ENCODE peak calls at places on chromosomes 4 and X, in four cellular contexts. M, F, D and P are unnamed samples.

GRCh38 chrX:44974462-44974861 is 101.5 kb downstream of the KDM6A start:
- DNase-seq in M (no peak), F (no peak), D (no peak), P (no peak)

GRCh38 chr4:116387942-116388474 is 697.4 kb downstream of the TRAM1L1 start:
- DNase-seq in M (no peak), F (no peak), D (no peak), P (no peak)

GRCh38 chrX:48685416-48685815 is 1.8 kb downstream of the WAS start:
- DNase-seq in M (no peak), F (no peak), D (no peak), P (no peak)

GRCh38 chr4:3215256-3215655 is 33.7 kb upstream of the MSANTD1 start:
- DNase-seq in M (no peak), F (no peak), D (peak), P (no peak)

GRCh38 chr4:7828926-7829325 is 110.7 kb downstream of the AFAP1 start:
- DNase-seq in M (no peak), F (no peak), D (no peak), P (no peak)

GRCh38 chr4:83889802-83890201 is 353.9 kb downstream of the GPAT3 start:
- DNase-seq in M (no peak), F (no peak), D (no peak), P (no peak)

GRCh38 chrX:153538424-153538823 is 21.0 kb downstream of the ATP2B3 start:
- DNase-seq in M (peak), F (no peak), D (no peak), P (no peak)

GRCh38 chrX:23931149-23931604 is 23.4 kb downstream of the CXorf58 start:
- DNase-seq in M (no peak), F (no peak), D (no peak), P (no peak)

GRCh38 chr4:3399277-3400194 is 42.2 kb upstream of the HGFAC start:
- DNase-seq in M (peak), F (no peak), D (no peak), P (no peak)

GRCh38 chr4:74904509-74904908 is 28.4 kb upstream of the PARM1 start:
- DNase-seq in M (no peak), F (no peak), D (no peak), P (no peak)

GRCh38 chrX:71871367-71871766 is 39.3 kb upstream of the NHSL2 start:
- DNase-seq in M (no peak), F (no peak), D (no peak), P (no peak)

GRCh38 chr4:80365928-80366327 is 30.4 kb downstream of the CFAP299 start:
- DNase-seq in M (peak), F (no peak), D (no peak), P (no peak)

GRCh38 chr4:165537028-165537648 is 158.3 kb downstream of the CPE start:
- DNase-seq in M (peak), F (no peak), D (no peak), P (no peak)

GRCh38 chrX:9988762-9989161 is 21.6 kb downstream of the CLDN34 start:
- DNase-seq in M (peak), F (no peak), D (no peak), P (no peak)

GRCh38 chrX:155055494-155055893 is 15.4 kb downstream of the CMC4 start:
- DNase-seq in M (no peak), F (no peak), D (no peak), P (no peak)

GRCh38 chrX:129540725-129541184 is 696 bp downstream of the OCRL start:
- DNase-seq in M (no peak), F (no peak), D (peak), P (peak)

GRCh38 chr4:54100607-54101189 is 735 bp downstream of the GSX2 start:
- DNase-seq in M (peak), F (no peak), D (no peak), P (no peak)

GRCh38 chr4:188400456-188400855 is 261.2 kb downstream of the TRIML1 start:
- DNase-seq in M (no peak), F (no peak), D (no peak), P (no peak)

GRCh38 chrX:7214251-7214650 is 66.3 kb upstream of the PUDP start:
- DNase-seq in M (no peak), F (no peak), D (no peak), P (no peak)

GRCh38 chr4:101355767-101356702 is 8.7 kb upstream of the PPP3CA start:
- DNase-seq in M (no peak), F (no peak), D (no peak), P (no peak)

GRCh38 chrX:78673256-78673655 is 14.1 kb upstream of the RTL3 start:
- DNase-seq in M (no peak), F (no peak), D (no peak), P (no peak)

GRCh38 chr4:140186651-140187315 is 32.8 kb upstream of the MAML3 start:
- DNase-seq in M (no peak), F (no peak), D (no peak), P (no peak)

GRCh38 chrX:54921427-54922021 is 900 bp downstream of the TRO start:
- DNase-seq in M (peak), F (peak), D (no peak), P (no peak)

GRCh38 chrX:19280636-19281035 is 63.1 kb upstream of the PDHA1 start:
- DNase-seq in M (no peak), F (no peak), D (no peak), P (no peak)

GRCh38 chrX:40508560-40508959 is 72.2 kb upstream of the ATP6AP2 start:
- DNase-seq in M (no peak), F (no peak), D (no peak), P (no peak)
- TF ChIP-seq POLR2AphosphoS5 in M (no peak), F (no peak), D (no peak), P (no peak)

DNA sequence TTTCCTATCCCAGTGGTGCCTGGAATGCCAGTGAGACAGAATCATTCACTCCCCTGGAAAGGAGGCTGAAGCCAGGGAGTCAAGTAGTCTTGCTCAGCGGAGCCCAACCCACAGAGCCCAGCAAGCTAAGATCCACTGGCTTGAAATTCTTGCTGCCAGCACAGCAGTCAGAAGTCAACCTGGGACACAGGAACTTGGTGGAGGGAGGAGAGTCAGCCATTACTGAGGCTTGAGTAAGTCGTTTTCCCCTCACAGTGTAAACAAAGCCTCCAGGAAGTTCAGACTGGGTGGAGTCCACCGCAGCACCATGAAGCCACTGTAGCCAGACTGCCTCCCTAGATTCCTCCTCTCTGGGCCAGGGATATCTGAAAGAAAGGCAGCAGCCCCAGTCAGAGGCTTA is 283.2 kb upstream of the CPEB2 start:
- DNase-seq in M (no peak), F (no peak), D (no peak), P (no peak)
- TF ChIP-seq POLR2AphosphoS5 in M (no peak), F (peak), D (no peak), P (no peak)

DNA sequence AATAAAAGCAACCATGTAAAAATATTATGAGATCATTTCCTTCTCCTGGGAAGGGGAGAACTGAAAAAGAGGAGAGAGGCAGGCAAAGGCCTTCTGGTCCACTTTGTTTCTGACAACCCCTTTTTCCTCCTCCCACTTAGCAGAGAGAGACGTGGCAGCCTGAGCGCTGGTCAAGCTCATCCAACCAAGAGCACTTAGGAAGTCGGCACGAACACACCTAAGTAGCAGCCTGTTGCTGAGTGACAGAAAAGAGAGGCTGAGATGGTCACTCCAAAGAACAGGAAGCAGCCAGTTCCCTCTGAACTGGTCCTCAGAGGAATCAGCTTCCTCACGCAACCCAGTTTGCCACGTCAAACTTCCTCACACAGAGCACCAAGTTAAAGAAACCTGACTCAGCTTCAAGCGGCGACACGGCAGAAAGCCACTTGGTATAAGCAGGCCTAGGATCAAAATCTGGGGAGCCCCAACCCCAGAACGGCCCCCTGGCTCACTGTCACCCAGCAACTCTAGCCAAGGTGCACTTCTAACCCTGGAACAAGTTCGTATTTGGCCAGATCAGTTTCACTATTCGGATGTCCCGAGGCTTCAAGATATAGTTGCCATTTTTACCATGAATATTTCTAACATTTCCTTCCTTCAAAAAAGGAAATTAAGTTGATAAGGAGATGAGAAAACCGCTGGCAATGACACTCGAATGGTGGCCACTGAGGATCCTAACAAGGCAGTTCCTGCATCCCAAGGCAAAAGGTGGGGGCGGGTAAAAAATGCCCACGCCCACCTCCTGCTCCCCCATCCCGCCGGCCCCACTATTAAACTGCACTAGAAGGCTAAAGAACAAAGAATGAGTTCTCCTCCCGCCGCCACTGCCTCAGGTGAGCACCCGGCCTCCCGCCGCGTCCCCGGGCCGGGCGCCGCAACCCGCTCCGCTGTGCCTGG is 698 bp downstream of the SEC24D start:
- DNase-seq in M (peak), F (peak), D (peak), P (no peak)
- TF ChIP-seq POLR2AphosphoS5 in M (peak), F (peak), D (no peak), P (peak)

DNA sequence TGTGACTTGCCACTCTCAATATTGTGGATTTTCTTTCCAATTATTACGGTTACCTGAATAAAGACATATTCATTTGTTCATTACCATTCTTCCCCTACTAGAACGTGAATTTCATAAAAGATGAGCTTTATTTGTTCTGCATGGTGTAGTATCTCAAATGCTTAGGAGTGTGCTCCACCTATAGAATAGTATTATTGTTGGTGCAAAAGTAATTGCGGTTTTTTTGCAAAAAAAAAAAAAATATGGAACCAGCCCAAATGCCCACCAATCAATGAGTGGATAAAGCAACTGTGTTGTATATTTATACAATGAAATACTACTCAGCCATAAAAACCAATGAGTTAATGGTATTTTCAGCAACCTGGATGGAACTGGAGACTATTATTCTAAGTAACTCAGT is 525.5 kb upstream of the PRKX start:
- DNase-seq in M (no peak), F (no peak), D (no peak), P (no peak)
- TF ChIP-seq POLR2AphosphoS5 in M (no peak), F (no peak), D (no peak), P (no peak)

GRCh38 chr4:128451270-128451905 is 163.8 kb upstream of the PGRMC2 start:
- DNase-seq in M (no peak), F (no peak), D (no peak), P (no peak)

GRCh38 chr4:128455480-128455879 is 167.9 kb upstream of the PGRMC2 start:
- DNase-seq in M (no peak), F (no peak), D (no peak), P (no peak)

GRCh38 chr4:128455076-128455345 is 167.4 kb upstream of the PGRMC2 start:
- DNase-seq in M (no peak), F (no peak), D (no peak), P (no peak)

GRCh38 chr4:128452415-128452814 is 164.8 kb upstream of the PGRMC2 start:
- DNase-seq in M (no peak), F (no peak), D (no peak), P (no peak)

GRCh38 chr4:128454281-128455075 is 166.9 kb upstream of the PGRMC2 start:
- DNase-seq in M (peak), F (peak), D (peak), P (peak)
- TF ChIP-seq POLR2AphosphoS5 in M (peak), F (peak), D (no peak), P (no peak)

GRCh38 chrX:122868626-122869025 is 315.5 kb upstream of the GRIA3 start:
- DNase-seq in M (no peak), F (no peak), D (no peak), P (no peak)

DNA sequence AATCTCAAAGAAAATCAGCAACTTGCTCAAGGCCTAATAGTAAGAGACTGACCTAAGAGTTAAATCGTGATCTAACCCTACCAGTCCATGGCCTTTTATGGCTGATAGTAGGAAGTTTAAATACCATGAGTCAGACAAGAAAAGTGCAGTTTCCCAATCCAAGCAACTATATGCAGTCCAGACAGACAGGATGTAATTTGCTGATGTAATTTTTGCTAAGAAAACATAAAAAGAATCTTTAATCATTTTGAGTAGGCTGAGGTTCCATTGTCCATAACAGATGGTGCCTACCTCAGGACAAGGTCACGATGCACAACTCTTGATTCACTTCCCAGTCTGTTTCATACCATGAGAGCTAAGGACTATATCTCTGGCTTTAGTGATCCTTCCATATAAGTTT is 317.6 kb upstream of the GRIA3 start:
- DNase-seq in M (no peak), F (no peak), D (no peak), P (no peak)
- TF ChIP-seq POLR2AphosphoS5 in M (no peak), F (no peak), D (no peak), P (no peak)